ENCODE peak calls at places on chromosome 1, in ten cellular contexts. J is adrenal gland; T is fibroblast of the aortic adventitia; R is glutamatergic neuron; B is NCI-H1436; S is stimulated activated CD8-positive, alpha-beta memory T cell treated with anti-CD3 and anti-CD28 coated beads, Interleukin-4, amount 100 ng/mL, for 24 hours; E is CD4-positive, alpha-beta T cell; W is GOT3; P is stomach; D is HTR-8/SVneo. N is an unnamed sample.
A peak's percentile ranks its signal among the peaks of the same experiment; 100 is the strongest.

GRCh38 chr1:226510453-226510852 is 38.1 kb upstream of the STUM start:
- DNase-seq in T (peak; percentile 66), S (no peak), B (no peak), D (no peak), J (no peak), R (no peak), E (no peak), P (peak; percentile 13), W (no peak), N (no peak)

GRCh38 chr1:81921344-81921743 is 120.6 kb downstream of the ADGRL2 start:
- DNase-seq in E (no peak), B (no peak), W (no peak), D (no peak), P (no peak), J (no peak), R (no peak), S (no peak), T (no peak), N (no peak)

GRCh38 chr1:162147760-162148159 is 78.3 kb downstream of the NOS1AP start:
- DNase-seq in D (no peak), W (no peak), T (no peak), S (no peak), J (no peak), B (no peak), E (no peak), R (no peak), P (no peak), N (no peak)

GRCh38 chr1:174123843-174124242 is 35.5 kb upstream of the RABGAP1L start:
- DNase-seq in J (no peak), S (no peak), T (no peak), W (no peak), D (no peak), P (no peak), E (no peak), B (no peak), R (no peak), N (no peak)

GRCh38 chr1:117674521-117675400 is 68.9 kb downstream of the TENT5C start:
- DNase-seq in J (no peak), R (no peak), S (no peak), D (peak; percentile 35), W (no peak), B (no peak), T (peak; percentile 72), P (peak; percentile 77), E (peak; percentile 55), N (no peak)

GRCh38 chr1:95640746-95641145 is 406.7 kb downstream of the RWDD3 start:
- DNase-seq in E (no peak), B (no peak), T (no peak), W (no peak), P (peak; percentile 79), S (no peak), R (no peak), J (peak; percentile 42), D (no peak), N (peak; percentile 4)

GRCh38 chr1:167083066-167083682 is 7.0 kb downstream of the GPA33 start:
- DNase-seq in D (no peak), B (no peak), R (no peak), J (no peak), W (no peak), T (no peak), E (no peak), S (no peak), P (peak; percentile 50), N (peak; percentile 72)

GRCh38 chr1:10911274-10912166 is 100.9 kb upstream of the TARDBP start:
- DNase-seq in W (no peak), S (no peak), D (no peak), B (no peak), P (no peak), J (no peak), R (peak; percentile 48), T (no peak), E (no peak), N (no peak)

GRCh38 chr1:185896863-185897262 is 162.7 kb downstream of the HMCN1 start:
- DNase-seq in B (no peak), R (no peak), S (no peak), E (no peak), D (no peak), T (peak; percentile 48), P (no peak), W (no peak), J (no peak), N (no peak)

GRCh38 chr1:155002479-155003226 is at the start of gene ZBTB7B:
- DNase-seq in R (no peak), B (no peak), J (peak; percentile 63), E (no peak), T (no peak), W (no peak), P (peak; percentile 62), D (no peak), S (no peak), N (peak; percentile 63)

GRCh38 chr1:110477445-110477957 is 26.6 kb downstream of the PROK1 start:
- DNase-seq in P (no peak), T (no peak), W (no peak), D (no peak), E (no peak), S (no peak), R (no peak), B (no peak), J (peak; percentile 37), N (no peak)

GRCh38 chr1:159203621-159204020 is 1.1 kb upstream of the ACKR1 start:
- DNase-seq in T (no peak), B (no peak), P (no peak), J (no peak), S (no peak), D (no peak), E (no peak), W (no peak), R (no peak), N (no peak)

GRCh38 chr1:17287377-17287776 is 20.6 kb upstream of the PADI4 start:
- DNase-seq in D (peak; percentile 59), P (no peak), S (no peak), E (no peak), B (no peak), J (no peak), T (peak; percentile 79), R (no peak), W (peak; percentile 13), N (no peak)

GRCh38 chr1:27382950-27383627 is at the start of gene CD164L2:
- DNase-seq in B (peak; percentile 32), S (no peak), D (no peak), E (peak; percentile 48), R (peak; percentile 58), T (no peak), W (no peak), P (peak; percentile 85), J (no peak), N (peak; percentile 71)

GRCh38 chr1:206766251-206766856 is 4.2 kb upstream of the IL19 start:
- DNase-seq in E (peak; percentile 59), D (peak; percentile 51), S (peak; percentile 48), T (peak; percentile 72), R (no peak), P (peak; percentile 37), J (peak; percentile 38), B (no peak), W (no peak), N (peak; percentile 52)

GRCh38 chr1:216247937-216248336 is 175.3 kb downstream of the USH2A start:
- DNase-seq in J (no peak), E (no peak), P (no peak), R (no peak), D (no peak), W (no peak), S (no peak), T (no peak), B (no peak), N (no peak)

GRCh38 chr1:157233131-157233530 is 94.9 kb upstream of the ETV3 start:
- DNase-seq in D (no peak), J (no peak), B (no peak), E (no peak), R (no peak), W (no peak), P (no peak), T (no peak), S (no peak), N (no peak)

GRCh38 chr1:182197555-182197954 is 136.0 kb upstream of the ZNF648 start:
- DNase-seq in P (no peak), J (no peak), S (no peak), T (no peak), W (no peak), E (no peak), R (no peak), D (no peak), B (no peak), N (no peak)

GRCh38 chr1:7471836-7472235 is 299.3 kb upstream of the VAMP3 start:
- DNase-seq in W (no peak), B (peak; percentile 28), T (peak; percentile 8), P (no peak), R (no peak), J (no peak), E (no peak), D (peak; percentile 24), S (no peak), N (no peak)

GRCh38 chr1:77543822-77544448 is 138.5 kb downstream of the ZZZ3 start:
- DNase-seq in D (no peak), W (no peak), E (no peak), T (no peak), S (no peak), R (no peak), J (no peak), P (no peak), B (no peak), N (no peak)

GRCh38 chr1:101282314-101283087 is 45.7 kb downstream of the S1PR1 start:
- DNase-seq in T (peak; percentile 46), S (no peak), J (no peak), B (no peak), P (no peak), E (no peak), R (no peak), D (no peak), W (no peak), N (no peak)

GRCh38 chr1:233277637-233278413 is 17.7 kb downstream of the PCNX2 start:
- DNase-seq in D (no peak), S (no peak), R (peak; percentile 27), J (no peak), W (no peak), E (no peak), P (no peak), T (no peak), B (peak; percentile 32), N (no peak)

GRCh38 chr1:236759252-236759859 is 35.7 kb upstream of the MTR start:
- DNase-seq in D (peak; percentile 50), E (no peak), R (no peak), W (no peak), P (no peak), S (no peak), B (peak; percentile 25), J (no peak), T (peak; percentile 65), N (no peak)